ENCODE peak calls at places on chromosome 5, in ten cellular contexts. F is NB4; N is AG08395; A is RPMI7951; H is CD4-positive, CD25-positive, alpha-beta regulatory T cell; V is activated CD4-positive, CD25-positive, alpha-beta regulatory T cell; R is left ventricle myocardium superior; O is sciatic nerve; Q is HTR-8/SVneo; B is HEK293T. P is an unnamed sample.

GRCh38 chr5:57858905-57859304 is 376.3 kb upstream of the ACTBL2 start:
- DNase-seq in F (no peak), N (no peak), A (no peak), H (no peak), V (no peak), R (no peak), O (no peak), Q (no peak), B (no peak), P (no peak)

GRCh38 chr5:66814146-66814991 is 218.2 kb downstream of the MAST4 start:
- DNase-seq in F (peak; percentile 39), N (peak; percentile 53), A (peak; percentile 27), H (peak; percentile 7), V (no peak), R (no peak), O (no peak), Q (peak; percentile 22), B (peak; percentile 57), P (peak; percentile 9)

GRCh38 chr5:178211095-178212048 is 7.0 kb downstream of the HNRNPAB start:
- DNase-seq in F (peak; percentile 36), N (no peak), A (no peak), H (no peak), V (no peak), R (peak; percentile 1), O (no peak), Q (no peak), B (peak; percentile 8), P (no peak)

GRCh38 chr5:137627730-137628129 is 108.2 kb downstream of the KLHL3 start:
- DNase-seq in F (no peak), N (no peak), A (no peak), H (no peak), V (no peak), R (no peak), O (no peak), Q (no peak), B (no peak), P (no peak)

GRCh38 chr5:53476531-53477480 is 3.6 kb upstream of the FST start:
- DNase-seq in F (no peak), N (no peak), A (no peak), H (no peak), V (no peak), R (no peak), O (no peak), Q (no peak), B (no peak), P (no peak)

GRCh38 chr5:45057564-45057963 is 248.8 kb downstream of the MRPS30 start:
- DNase-seq in F (no peak), N (no peak), A (no peak), H (no peak), V (no peak), R (no peak), O (no peak), Q (no peak), B (no peak), P (no peak)

GRCh38 chr5:15013654-15014463 is 142.3 kb upstream of the ANKH start:
- DNase-seq in F (peak; percentile 58), N (peak; percentile 63), A (peak; percentile 68), H (no peak), V (no peak), R (no peak), O (no peak), Q (peak; percentile 71), B (peak; percentile 40), P (peak; percentile 56)

GRCh38 chr5:72353046-72353445 is 32.9 kb downstream of the PTCD2 start:
- DNase-seq in F (no peak), N (peak; percentile 57), A (no peak), H (no peak), V (no peak), R (no peak), O (no peak), Q (no peak), B (no peak), P (no peak)

GRCh38 chr5:122864400-122864799 is 19.0 kb downstream of the SNX24 start:
- DNase-seq in F (no peak), N (no peak), A (no peak), H (peak; percentile 3), V (no peak), R (no peak), O (no peak), Q (no peak), B (no peak), P (no peak)

GRCh38 chr5:132260051-132260450 is 2.6 kb downstream of the PDLIM4 start:
- DNase-seq in F (no peak), N (no peak), A (no peak), H (no peak), V (no peak), R (no peak), O (peak; percentile 60), Q (no peak), B (no peak), P (no peak)

GRCh38 chr5:175092691-175093090 is 351.3 kb downstream of the DRD1 start:
- DNase-seq in F (no peak), N (no peak), A (no peak), H (no peak), V (no peak), R (no peak), O (no peak), Q (no peak), B (no peak), P (no peak)

GRCh38 chr5:56638768-56639238 is 176.5 kb upstream of the MAP3K1 start:
- DNase-seq in F (no peak), N (no peak), A (no peak), H (no peak), V (no peak), R (no peak), O (no peak), Q (no peak), B (no peak), P (no peak)

GRCh38 chr5:39580702-39581498 is 156.1 kb upstream of the DAB2 start:
- DNase-seq in F (peak; percentile 20), N (peak; percentile 61), A (peak; percentile 76), H (no peak), V (no peak), R (no peak), O (no peak), Q (peak; percentile 36), B (no peak), P (no peak)

GRCh38 chr5:15183520-15183919 is 311.9 kb upstream of the ANKH start:
- DNase-seq in F (no peak), N (no peak), A (no peak), H (no peak), V (no peak), R (no peak), O (no peak), Q (no peak), B (no peak), P (no peak)

P was measured in foreskin melanocyte.